ENCODE peak calls at places on chromosomes 6 and 20, in six cellular contexts. One of them, this sample, is unnamed. For H3K36me3, the result is how much of the 10 kb centered on the place peaks cover.

GRCh38 chr20:48791014-48791413 is 36.8 kb downstream of the PREX1 start:
- DNase-seq in CD8-positive, alpha-beta T cell: no peak
- DNase-seq in brain microvascular endothelial cell: no peak
- DNase-seq in thyroid gland: no peak
- DNase-seq in tibial nerve: no peak
- DNase-seq in upper lobe of right lung: no peak
- DNase-seq in this sample: peak

GRCh38 chr6:81838724-81839425 is 86.4 kb upstream of the TENT5A start:
- DNase-seq in CD8-positive, alpha-beta T cell: no peak
- DNase-seq in brain microvascular endothelial cell: no peak
- DNase-seq in thyroid gland: no peak
- DNase-seq in tibial nerve: no peak
- DNase-seq in upper lobe of right lung: no peak
- DNase-seq in this sample: no peak

GRCh38 chr6:130107710-130108109 is 89.3 kb downstream of the L3MBTL3 start:
- DNase-seq in CD8-positive, alpha-beta T cell: no peak
- DNase-seq in brain microvascular endothelial cell: no peak
- DNase-seq in thyroid gland: peak
- DNase-seq in tibial nerve: no peak
- DNase-seq in upper lobe of right lung: no peak
- DNase-seq in this sample: no peak

GRCh38 chr6:99282479-99283062 is 66.9 kb downstream of the FAXC start:
- DNase-seq in CD8-positive, alpha-beta T cell: no peak
- DNase-seq in brain microvascular endothelial cell: no peak
- DNase-seq in thyroid gland: no peak
- DNase-seq in tibial nerve: no peak
- DNase-seq in upper lobe of right lung: no peak
- DNase-seq in this sample: no peak

GRCh38 chr6:164106345-164106769 is 691.8 kb downstream of the QKI start:
- DNase-seq in CD8-positive, alpha-beta T cell: no peak
- DNase-seq in brain microvascular endothelial cell: no peak
- DNase-seq in thyroid gland: no peak
- DNase-seq in tibial nerve: no peak
- DNase-seq in upper lobe of right lung: no peak
- DNase-seq in this sample: no peak

GRCh38 chr6:149755300-149756260 is 6.0 kb downstream of the PCMT1 start:
- DNase-seq in CD8-positive, alpha-beta T cell: no peak
- DNase-seq in brain microvascular endothelial cell: no peak
- DNase-seq in thyroid gland: no peak
- DNase-seq in tibial nerve: no peak
- DNase-seq in upper lobe of right lung: no peak
- DNase-seq in this sample: no peak

GRCh38 chr6:56804996-56805395 is 149.9 kb upstream of the BEND6 start:
- DNase-seq in CD8-positive, alpha-beta T cell: no peak
- DNase-seq in brain microvascular endothelial cell: peak
- DNase-seq in thyroid gland: no peak
- DNase-seq in tibial nerve: no peak
- DNase-seq in upper lobe of right lung: no peak
- DNase-seq in this sample: no peak

GRCh38 chr6:144581807-144582537 is 296.8 kb downstream of the UTRN start:
- DNase-seq in CD8-positive, alpha-beta T cell: no peak
- DNase-seq in brain microvascular endothelial cell: peak
- DNase-seq in thyroid gland: no peak
- DNase-seq in tibial nerve: no peak
- DNase-seq in upper lobe of right lung: no peak
- DNase-seq in this sample: peak

GRCh38 chr20:41173161-41173721 is 35.9 kb downstream of the PLCG1 start:
- DNase-seq in CD8-positive, alpha-beta T cell: peak
- DNase-seq in brain microvascular endothelial cell: peak
- DNase-seq in thyroid gland: peak
- DNase-seq in tibial nerve: peak
- DNase-seq in upper lobe of right lung: peak
- DNase-seq in this sample: peak

GRCh38 chr6:84455630-84456029 is 228.2 kb upstream of the CEP162 start:
- DNase-seq in CD8-positive, alpha-beta T cell: no peak
- DNase-seq in brain microvascular endothelial cell: no peak
- DNase-seq in thyroid gland: no peak
- DNase-seq in tibial nerve: no peak
- DNase-seq in upper lobe of right lung: no peak
- DNase-seq in this sample: no peak

GRCh38 chr6:143396497-143397228 is 53.8 kb downstream of the ADAT2 start:
- DNase-seq in CD8-positive, alpha-beta T cell: no peak
- DNase-seq in brain microvascular endothelial cell: no peak
- DNase-seq in thyroid gland: no peak
- DNase-seq in tibial nerve: no peak
- DNase-seq in upper lobe of right lung: no peak
- DNase-seq in this sample: peak

GRCh38 chr6:142444800-142445405 is 143.1 kb downstream of the ADGRG6 start:
- DNase-seq in CD8-positive, alpha-beta T cell: no peak
- DNase-seq in brain microvascular endothelial cell: no peak
- DNase-seq in thyroid gland: no peak
- DNase-seq in tibial nerve: no peak
- DNase-seq in upper lobe of right lung: no peak
- DNase-seq in this sample: no peak

GRCh38 chr6:25576920-25577319 is 75.1 kb upstream of the SCGN start:
- DNase-seq in CD8-positive, alpha-beta T cell: no peak
- DNase-seq in brain microvascular endothelial cell: no peak
- DNase-seq in thyroid gland: no peak
- DNase-seq in tibial nerve: no peak
- DNase-seq in upper lobe of right lung: no peak
- DNase-seq in this sample: peak

GRCh38 chr20:32980131-32980941 is 23.9 kb downstream of the SUN5 start:
- DNase-seq in CD8-positive, alpha-beta T cell: no peak
- DNase-seq in brain microvascular endothelial cell: no peak
- DNase-seq in thyroid gland: peak
- DNase-seq in tibial nerve: peak
- DNase-seq in upper lobe of right lung: peak
- DNase-seq in this sample: no peak

GRCh38 chr6:166240889-166241288 is 67.3 kb downstream of the PRR18 start:
- DNase-seq in CD8-positive, alpha-beta T cell: no peak
- DNase-seq in brain microvascular endothelial cell: no peak
- DNase-seq in thyroid gland: no peak
- DNase-seq in tibial nerve: no peak
- DNase-seq in upper lobe of right lung: no peak
- DNase-seq in this sample: no peak

GRCh38 chr6:43715056-43715788 is 27.6 kb upstream of the MRPS18A start:
- DNase-seq in CD8-positive, alpha-beta T cell: no peak
- DNase-seq in brain microvascular endothelial cell: no peak
- DNase-seq in thyroid gland: no peak
- DNase-seq in tibial nerve: no peak
- DNase-seq in upper lobe of right lung: no peak
- DNase-seq in this sample: no peak

GRCh38 chr6:145643760-145644159 is 91.6 kb downstream of the EPM2A start:
- DNase-seq in CD8-positive, alpha-beta T cell: no peak
- DNase-seq in brain microvascular endothelial cell: peak
- DNase-seq in thyroid gland: no peak
- DNase-seq in tibial nerve: no peak
- DNase-seq in upper lobe of right lung: no peak
- DNase-seq in this sample: no peak

GRCh38 chr6:51959744-51960383 is 127.5 kb downstream of the PKHD1 start:
- DNase-seq in CD8-positive, alpha-beta T cell: no peak
- DNase-seq in brain microvascular endothelial cell: peak
- DNase-seq in thyroid gland: peak
- DNase-seq in tibial nerve: peak
- DNase-seq in upper lobe of right lung: peak
- DNase-seq in this sample: peak

GRCh38 chr6:50305660-50306059 is 255.9 kb upstream of the DEFB112 start:
- DNase-seq in CD8-positive, alpha-beta T cell: no peak
- DNase-seq in brain microvascular endothelial cell: peak
- DNase-seq in thyroid gland: no peak
- DNase-seq in tibial nerve: no peak
- DNase-seq in upper lobe of right lung: no peak
- DNase-seq in this sample: no peak

DNA sequence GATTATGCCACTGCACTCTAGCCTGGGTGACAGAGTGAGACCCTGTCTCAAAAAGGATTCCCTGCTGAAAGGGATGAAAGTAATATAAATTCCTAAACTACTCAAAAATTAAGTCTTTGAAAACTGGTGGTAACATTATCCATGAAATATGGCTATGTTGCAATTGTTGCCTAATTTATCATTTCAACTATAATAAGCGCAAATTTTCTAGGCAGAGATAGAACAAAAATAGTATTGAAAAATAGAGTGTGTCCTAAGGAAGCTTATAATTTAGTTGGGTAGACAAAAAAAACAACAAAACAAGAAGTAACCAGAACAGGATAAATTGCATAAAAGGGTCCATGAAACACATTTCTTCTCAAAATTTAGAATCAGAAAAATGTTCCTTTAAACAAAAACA is 68.0 kb downstream of the FKBP5 start:
- DNase-seq in CD8-positive, alpha-beta T cell: no peak
- DNase-seq in brain microvascular endothelial cell: no peak
- DNase-seq in thyroid gland: no peak
- DNase-seq in tibial nerve: no peak
- DNase-seq in upper lobe of right lung: no peak
- DNase-seq in this sample: no peak
- H3K36me3 ChIP-seq in CD8-positive, alpha-beta T cell: under half
- H3K36me3 ChIP-seq in brain microvascular endothelial cell: under half
- H3K36me3 ChIP-seq in thyroid gland: under half
- H3K36me3 ChIP-seq in tibial nerve: under half
- H3K36me3 ChIP-seq in upper lobe of right lung: half or more
- H3K36me3 ChIP-seq in this sample: under half

GRCh38 chr6:127971386-127971785 is 70.5 kb upstream of the THEMIS start:
- DNase-seq in CD8-positive, alpha-beta T cell: no peak
- DNase-seq in brain microvascular endothelial cell: no peak
- DNase-seq in thyroid gland: no peak
- DNase-seq in tibial nerve: no peak
- DNase-seq in upper lobe of right lung: no peak
- DNase-seq in this sample: no peak
- H3K4me3 ChIP-seq in CD8-positive, alpha-beta T cell: peak
- H3K4me3 ChIP-seq in brain microvascular endothelial cell: no peak
- H3K4me3 ChIP-seq in thyroid gland: no peak
- H3K4me3 ChIP-seq in tibial nerve: no peak
- H3K4me3 ChIP-seq in upper lobe of right lung: no peak
- H3K4me3 ChIP-seq in this sample: no peak

GRCh38 chr20:51749674-51750036 is 18.5 kb downstream of the ATP9A start:
- DNase-seq in CD8-positive, alpha-beta T cell: no peak
- DNase-seq in brain microvascular endothelial cell: peak
- DNase-seq in thyroid gland: peak
- DNase-seq in tibial nerve: no peak
- DNase-seq in upper lobe of right lung: no peak
- DNase-seq in this sample: peak
- TF ChIP-seq CTCF in CD8-positive, alpha-beta T cell: no peak
- TF ChIP-seq CTCF in brain microvascular endothelial cell: no peak
- TF ChIP-seq CTCF in thyroid gland: no peak
- TF ChIP-seq CTCF in tibial nerve: no peak
- TF ChIP-seq CTCF in upper lobe of right lung: no peak
- TF ChIP-seq CTCF in this sample: no peak

DNA sequence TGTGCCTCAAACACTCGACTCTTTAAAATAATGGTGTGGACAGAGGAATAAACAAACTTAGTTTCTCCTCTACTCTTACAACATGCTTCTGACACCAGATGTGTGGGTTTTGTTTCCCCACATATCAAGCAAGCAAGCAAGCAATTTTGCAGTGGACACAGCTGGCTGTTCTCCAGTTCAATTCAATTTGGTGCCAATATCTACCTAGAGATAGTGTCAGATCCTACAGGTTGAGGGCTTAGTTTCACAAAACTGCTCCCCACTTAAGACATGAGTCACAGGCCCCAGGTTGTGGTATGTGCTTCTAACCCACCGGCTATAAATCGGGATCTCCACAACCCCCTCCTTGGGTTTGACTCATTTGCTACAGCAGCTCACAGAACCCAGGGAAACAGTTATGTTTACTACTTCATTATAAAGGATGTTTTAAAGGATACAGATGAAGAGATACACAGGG is 131.4 kb upstream of the TRAF3IP2 start:
- DNase-seq in CD8-positive, alpha-beta T cell: peak
- DNase-seq in brain microvascular endothelial cell: no peak
- DNase-seq in thyroid gland: no peak
- DNase-seq in tibial nerve: no peak
- DNase-seq in upper lobe of right lung: no peak
- DNase-seq in this sample: no peak
- H3K36me3 ChIP-seq in CD8-positive, alpha-beta T cell: under half
- H3K36me3 ChIP-seq in brain microvascular endothelial cell: under half
- H3K36me3 ChIP-seq in thyroid gland: under half
- H3K36me3 ChIP-seq in tibial nerve: under half
- H3K36me3 ChIP-seq in upper lobe of right lung: under half
- H3K36me3 ChIP-seq in this sample: under half

GRCh38 chr6:48826884-48827701 is 636.0 kb downstream of the MMUT start:
- DNase-seq in CD8-positive, alpha-beta T cell: no peak
- DNase-seq in brain microvascular endothelial cell: peak
- DNase-seq in thyroid gland: no peak
- DNase-seq in tibial nerve: no peak
- DNase-seq in upper lobe of right lung: no peak
- DNase-seq in this sample: no peak

GRCh38 chr6:48826318-48826595 is 636.8 kb downstream of the MMUT start:
- DNase-seq in CD8-positive, alpha-beta T cell: no peak
- DNase-seq in brain microvascular endothelial cell: no peak
- DNase-seq in thyroid gland: no peak
- DNase-seq in tibial nerve: no peak
- DNase-seq in upper lobe of right lung: no peak
- DNase-seq in this sample: no peak

GRCh38 chr6:48825501-48826317 is 637.3 kb downstream of the MMUT start:
- DNase-seq in CD8-positive, alpha-beta T cell: no peak
- DNase-seq in brain microvascular endothelial cell: peak
- DNase-seq in thyroid gland: no peak
- DNase-seq in tibial nerve: no peak
- DNase-seq in upper lobe of right lung: no peak
- DNase-seq in this sample: no peak
- H3K4me3 ChIP-seq in CD8-positive, alpha-beta T cell: no peak
- H3K4me3 ChIP-seq in brain microvascular endothelial cell: no peak
- H3K4me3 ChIP-seq in thyroid gland: no peak
- H3K4me3 ChIP-seq in tibial nerve: no peak
- H3K4me3 ChIP-seq in upper lobe of right lung: no peak
- H3K4me3 ChIP-seq in this sample: no peak

GRCh38 chr20:63539441-63540370 is 2.5 kb upstream of the PTK6 start:
- DNase-seq in CD8-positive, alpha-beta T cell: no peak
- DNase-seq in brain microvascular endothelial cell: no peak
- DNase-seq in thyroid gland: no peak
- DNase-seq in tibial nerve: no peak
- DNase-seq in upper lobe of right lung: no peak
- DNase-seq in this sample: no peak

GRCh38 chr20:63536997-63537524 is at the start of gene PTK6:
- DNase-seq in CD8-positive, alpha-beta T cell: no peak
- DNase-seq in brain microvascular endothelial cell: no peak
- DNase-seq in thyroid gland: no peak
- DNase-seq in tibial nerve: no peak
- DNase-seq in upper lobe of right lung: peak
- DNase-seq in this sample: peak

GRCh38 chr20:63539092-63539430 is 1.9 kb upstream of the PTK6 start:
- DNase-seq in CD8-positive, alpha-beta T cell: no peak
- DNase-seq in brain microvascular endothelial cell: no peak
- DNase-seq in thyroid gland: no peak
- DNase-seq in tibial nerve: no peak
- DNase-seq in upper lobe of right lung: no peak
- DNase-seq in this sample: no peak

GRCh38 chr20:63537525-63538203 is 488 bp upstream of the PTK6 start:
- DNase-seq in CD8-positive, alpha-beta T cell: peak
- DNase-seq in brain microvascular endothelial cell: peak
- DNase-seq in thyroid gland: peak
- DNase-seq in tibial nerve: peak
- DNase-seq in upper lobe of right lung: peak
- DNase-seq in this sample: peak

GRCh38 chr20:63538204-63539091 is 1.3 kb upstream of the PTK6 start:
- DNase-seq in CD8-positive, alpha-beta T cell: peak
- DNase-seq in brain microvascular endothelial cell: no peak
- DNase-seq in thyroid gland: peak
- DNase-seq in tibial nerve: no peak
- DNase-seq in upper lobe of right lung: peak
- DNase-seq in this sample: peak
- TF ChIP-seq CTCF in CD8-positive, alpha-beta T cell: peak
- TF ChIP-seq CTCF in brain microvascular endothelial cell: no peak
- TF ChIP-seq CTCF in thyroid gland: peak
- TF ChIP-seq CTCF in tibial nerve: peak
- TF ChIP-seq CTCF in upper lobe of right lung: peak
- TF ChIP-seq CTCF in this sample: no peak

GRCh38 chr20:25453035-25453810 is 45.8 kb downstream of the GINS1 start:
- DNase-seq in CD8-positive, alpha-beta T cell: no peak
- DNase-seq in brain microvascular endothelial cell: no peak
- DNase-seq in thyroid gland: peak
- DNase-seq in tibial nerve: no peak
- DNase-seq in upper lobe of right lung: no peak
- DNase-seq in this sample: no peak
- H3K36me3 ChIP-seq in CD8-positive, alpha-beta T cell: under half
- H3K36me3 ChIP-seq in brain microvascular endothelial cell: under half
- H3K36me3 ChIP-seq in thyroid gland: under half
- H3K36me3 ChIP-seq in tibial nerve: under half
- H3K36me3 ChIP-seq in upper lobe of right lung: under half
- H3K36me3 ChIP-seq in this sample: under half

This sample was measured in body of pancreas.